ENCODE peak calls at places on chromosomes 6 and 20, in eight cellular contexts. One of them, this sample, is unnamed.

GRCh38 chr6:45376310-45377040 is 1.3 kb downstream of the SUPT3H start:
- DNase-seq in OCI-LY7: no peak
- DNase-seq in MM.1S: no peak
- DNase-seq in GM23338: peak; percentile 48
- DNase-seq in SK-N-SH: no peak
- DNase-seq in HCT116: no peak
- DNase-seq in neural progenitor cell: peak; percentile 29
- DNase-seq in GM23248: peak; percentile 74
- DNase-seq in this sample: no peak

GRCh38 chr20:62023935-62024334 is 41.7 kb downstream of the TAF4 start:
- DNase-seq in OCI-LY7: no peak
- DNase-seq in MM.1S: no peak
- DNase-seq in GM23338: no peak
- DNase-seq in SK-N-SH: no peak
- DNase-seq in HCT116: no peak
- DNase-seq in neural progenitor cell: no peak
- DNase-seq in GM23248: no peak
- DNase-seq in this sample: no peak

GRCh38 chr6:3825851-3826581 is 23.2 kb upstream of the FAM50B start:
- DNase-seq in OCI-LY7: no peak
- DNase-seq in MM.1S: no peak
- DNase-seq in GM23338: no peak
- DNase-seq in SK-N-SH: peak; percentile 72
- DNase-seq in HCT116: peak; percentile 81
- DNase-seq in neural progenitor cell: no peak
- DNase-seq in GM23248: peak; percentile 98
- DNase-seq in this sample: peak; percentile 97

GRCh38 chr6:48472121-48472520 is 361.1 kb upstream of the PTCHD4 start:
- DNase-seq in OCI-LY7: no peak
- DNase-seq in MM.1S: no peak
- DNase-seq in GM23338: no peak
- DNase-seq in SK-N-SH: no peak
- DNase-seq in HCT116: no peak
- DNase-seq in neural progenitor cell: no peak
- DNase-seq in GM23248: no peak
- DNase-seq in this sample: no peak

GRCh38 chr6:159959165-159959975 is 9.5 kb upstream of the IGF2R start:
- DNase-seq in OCI-LY7: no peak
- DNase-seq in MM.1S: no peak
- DNase-seq in GM23338: no peak
- DNase-seq in SK-N-SH: no peak
- DNase-seq in HCT116: no peak
- DNase-seq in neural progenitor cell: no peak
- DNase-seq in GM23248: no peak
- DNase-seq in this sample: no peak

GRCh38 chr6:40373267-40373666 is 213.9 kb downstream of the LRFN2 start:
- DNase-seq in OCI-LY7: no peak
- DNase-seq in MM.1S: no peak
- DNase-seq in GM23338: no peak
- DNase-seq in SK-N-SH: no peak
- DNase-seq in HCT116: no peak
- DNase-seq in neural progenitor cell: no peak
- DNase-seq in GM23248: no peak
- DNase-seq in this sample: no peak

GRCh38 chr6:157151029-157151428 is 172.3 kb downstream of the TMEM242 start:
- DNase-seq in OCI-LY7: no peak
- DNase-seq in MM.1S: no peak
- DNase-seq in GM23338: no peak
- DNase-seq in SK-N-SH: no peak
- DNase-seq in HCT116: no peak
- DNase-seq in neural progenitor cell: no peak
- DNase-seq in GM23248: no peak
- DNase-seq in this sample: no peak

GRCh38 chr20:49713779-49714712 is at the start of gene B4GALT5:
- DNase-seq in OCI-LY7: peak; percentile 93
- DNase-seq in MM.1S: peak; percentile 73
- DNase-seq in GM23338: peak; percentile 95
- DNase-seq in SK-N-SH: peak; percentile 95
- DNase-seq in HCT116: peak; percentile 80
- DNase-seq in neural progenitor cell: peak; percentile 96
- DNase-seq in GM23248: peak; percentile 82
- DNase-seq in this sample: peak; percentile 80

GRCh38 chr6:140462495-140463311 is 1088.3 kb upstream of the CITED2 start:
- DNase-seq in OCI-LY7: no peak
- DNase-seq in MM.1S: no peak
- DNase-seq in GM23338: peak; percentile 62
- DNase-seq in SK-N-SH: no peak
- DNase-seq in HCT116: peak; percentile 35
- DNase-seq in neural progenitor cell: no peak
- DNase-seq in GM23248: peak; percentile 78
- DNase-seq in this sample: peak; percentile 95

DNA sequence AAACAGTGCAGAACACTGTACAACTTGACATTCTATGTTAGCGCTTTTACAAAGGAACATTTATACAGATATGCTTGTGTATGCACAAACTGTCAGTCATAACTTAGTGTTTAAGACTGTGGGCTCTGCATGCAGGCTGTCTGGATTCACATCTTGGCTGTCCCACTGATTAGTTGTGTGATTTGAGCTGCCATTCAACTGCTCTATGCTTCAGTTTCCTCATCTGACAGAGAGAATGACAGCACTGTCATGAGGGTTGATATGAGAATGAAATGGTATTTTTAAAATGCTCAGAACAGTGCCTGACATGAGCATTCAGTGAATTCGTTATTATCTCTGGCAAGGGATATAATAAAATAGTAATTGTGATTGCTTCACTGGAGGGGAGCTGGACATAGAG is 8.7 kb downstream of the SLC25A27 start:
- DNase-seq in OCI-LY7: no peak
- DNase-seq in MM.1S: no peak
- DNase-seq in GM23338: no peak
- DNase-seq in SK-N-SH: no peak
- DNase-seq in HCT116: no peak
- DNase-seq in neural progenitor cell: no peak
- DNase-seq in GM23248: no peak
- DNase-seq in this sample: no peak
- TF ChIP-seq EZH2phosphoT487 in OCI-LY7: no peak
- TF ChIP-seq EZH2phosphoT487 in MM.1S: no peak
- TF ChIP-seq EZH2phosphoT487 in GM23338: no peak
- TF ChIP-seq EZH2phosphoT487 in SK-N-SH: no peak
- TF ChIP-seq EZH2phosphoT487 in HCT116: no peak
- TF ChIP-seq EZH2phosphoT487 in neural progenitor cell: no peak
- TF ChIP-seq EZH2phosphoT487 in GM23248: no peak
- TF ChIP-seq EZH2phosphoT487 in this sample: no peak

GRCh38 chr6:139219271-139219729 is 72.5 kb downstream of the TXLNB start:
- DNase-seq in OCI-LY7: peak; percentile 96
- DNase-seq in MM.1S: peak; percentile 94
- DNase-seq in GM23338: peak; percentile 86
- DNase-seq in SK-N-SH: peak; percentile 47
- DNase-seq in HCT116: peak; percentile 73
- DNase-seq in neural progenitor cell: peak; percentile 91
- DNase-seq in GM23248: peak; percentile 94
- DNase-seq in this sample: peak; percentile 75
- H2AFZ ChIP-seq in OCI-LY7: peak overlapping the region; percentile 63
- H2AFZ ChIP-seq in MM.1S: peak overlapping the region; percentile 67
- H2AFZ ChIP-seq in GM23338: no peak overlapping the region
- H2AFZ ChIP-seq in SK-N-SH: peak overlapping the region; percentile 46
- H2AFZ ChIP-seq in HCT116: peak overlapping the region; percentile 62
- H2AFZ ChIP-seq in neural progenitor cell: peak overlapping the region; percentile 60
- H2AFZ ChIP-seq in GM23248: peak overlapping the region; percentile 81
- H2AFZ ChIP-seq in this sample: peak overlapping the region; percentile 68

DNA sequence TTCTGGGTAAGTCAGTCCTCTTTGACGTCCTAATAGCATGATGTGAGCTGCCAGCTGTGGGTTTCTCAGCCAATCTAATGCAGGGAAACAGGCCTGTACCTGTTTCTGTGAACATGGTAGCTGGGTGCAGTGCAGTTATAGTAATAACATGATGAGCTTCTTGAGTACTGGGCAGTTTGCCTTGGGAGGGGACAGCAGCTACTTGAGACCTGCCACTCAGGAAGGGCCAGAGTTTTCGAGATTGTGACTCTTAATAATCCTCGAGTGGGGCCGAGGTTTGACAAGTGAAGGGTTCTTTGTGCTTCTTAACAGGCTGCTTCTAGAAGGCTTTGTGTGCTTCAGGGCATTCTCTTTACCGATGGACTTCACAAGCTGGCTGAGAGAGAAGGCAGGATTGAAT is 180.1 kb downstream of the JARID2 start:
- DNase-seq in OCI-LY7: no peak
- DNase-seq in MM.1S: no peak
- DNase-seq in GM23338: no peak
- DNase-seq in SK-N-SH: no peak
- DNase-seq in HCT116: no peak
- DNase-seq in neural progenitor cell: no peak
- DNase-seq in GM23248: no peak
- DNase-seq in this sample: no peak
- H3K4me1 ChIP-seq in OCI-LY7: peaks cover 10% of the 10 kb centered on the region
- H3K4me1 ChIP-seq in MM.1S: peaks cover 9% of the 10 kb centered on the region
- H3K4me1 ChIP-seq in GM23338: peaks cover 97% of the 10 kb centered on the region
- H3K4me1 ChIP-seq in SK-N-SH: peaks cover 14% of the 10 kb centered on the region
- H3K4me1 ChIP-seq in HCT116: no peaks in the 10 kb centered on the region
- H3K4me1 ChIP-seq in neural progenitor cell: peaks cover 48% of the 10 kb centered on the region
- H3K4me1 ChIP-seq in GM23248: peaks cover 23% of the 10 kb centered on the region
- H3K4me1 ChIP-seq in this sample: peaks cover 13% of the 10 kb centered on the region

GRCh38 chr6:14117158-14118090 is at the start of gene CD83:
- DNase-seq in OCI-LY7: peak; percentile 89
- DNase-seq in MM.1S: peak; percentile 69
- DNase-seq in GM23338: peak; percentile 84
- DNase-seq in SK-N-SH: peak; percentile 99
- DNase-seq in HCT116: peak; percentile 6
- DNase-seq in neural progenitor cell: peak; percentile 75
- DNase-seq in GM23248: peak; percentile 69
- DNase-seq in this sample: peak; percentile 72
- TF ChIP-seq EZH2phosphoT487 in OCI-LY7: no peak
- TF ChIP-seq EZH2phosphoT487 in MM.1S: no peak
- TF ChIP-seq EZH2phosphoT487 in GM23338: no peak
- TF ChIP-seq EZH2phosphoT487 in SK-N-SH: no peak
- TF ChIP-seq EZH2phosphoT487 in HCT116: no peak
- TF ChIP-seq EZH2phosphoT487 in neural progenitor cell: no peak
- TF ChIP-seq EZH2phosphoT487 in GM23248: no peak
- TF ChIP-seq EZH2phosphoT487 in this sample: no peak

GRCh38 chr20:51138576-51138975 is 115.7 kb upstream of the KCNG1 start:
- DNase-seq in OCI-LY7: no peak
- DNase-seq in MM.1S: no peak
- DNase-seq in GM23338: no peak
- DNase-seq in SK-N-SH: no peak
- DNase-seq in HCT116: no peak
- DNase-seq in neural progenitor cell: no peak
- DNase-seq in GM23248: no peak
- DNase-seq in this sample: no peak

GRCh38 chr20:51134405-51134804 is 111.5 kb upstream of the KCNG1 start:
- DNase-seq in OCI-LY7: no peak
- DNase-seq in MM.1S: no peak
- DNase-seq in GM23338: no peak
- DNase-seq in SK-N-SH: no peak
- DNase-seq in HCT116: no peak
- DNase-seq in neural progenitor cell: no peak
- DNase-seq in GM23248: no peak
- DNase-seq in this sample: no peak

GRCh38 chr20:51137461-51137860 is 114.6 kb upstream of the KCNG1 start:
- DNase-seq in OCI-LY7: no peak
- DNase-seq in MM.1S: no peak
- DNase-seq in GM23338: no peak
- DNase-seq in SK-N-SH: no peak
- DNase-seq in HCT116: no peak
- DNase-seq in neural progenitor cell: no peak
- DNase-seq in GM23248: no peak
- DNase-seq in this sample: no peak

GRCh38 chr20:51136326-51136725 is 113.4 kb upstream of the KCNG1 start:
- DNase-seq in OCI-LY7: no peak
- DNase-seq in MM.1S: no peak
- DNase-seq in GM23338: no peak
- DNase-seq in SK-N-SH: no peak
- DNase-seq in HCT116: no peak
- DNase-seq in neural progenitor cell: no peak
- DNase-seq in GM23248: no peak
- DNase-seq in this sample: peak; percentile 38

GRCh38 chr20:51135926-51136325 is 113.0 kb upstream of the KCNG1 start:
- DNase-seq in OCI-LY7: no peak
- DNase-seq in MM.1S: no peak
- DNase-seq in GM23338: no peak
- DNase-seq in SK-N-SH: no peak
- DNase-seq in HCT116: no peak
- DNase-seq in neural progenitor cell: no peak
- DNase-seq in GM23248: no peak
- DNase-seq in this sample: no peak
- H2AFZ ChIP-seq in OCI-LY7: no peak overlapping the region
- H2AFZ ChIP-seq in MM.1S: peak overlapping the region; percentile 28
- H2AFZ ChIP-seq in GM23338: no peak overlapping the region
- H2AFZ ChIP-seq in SK-N-SH: no peak overlapping the region
- H2AFZ ChIP-seq in HCT116: no peak overlapping the region
- H2AFZ ChIP-seq in neural progenitor cell: no peak overlapping the region
- H2AFZ ChIP-seq in GM23248: no peak overlapping the region
- H2AFZ ChIP-seq in this sample: no peak overlapping the region

DNA sequence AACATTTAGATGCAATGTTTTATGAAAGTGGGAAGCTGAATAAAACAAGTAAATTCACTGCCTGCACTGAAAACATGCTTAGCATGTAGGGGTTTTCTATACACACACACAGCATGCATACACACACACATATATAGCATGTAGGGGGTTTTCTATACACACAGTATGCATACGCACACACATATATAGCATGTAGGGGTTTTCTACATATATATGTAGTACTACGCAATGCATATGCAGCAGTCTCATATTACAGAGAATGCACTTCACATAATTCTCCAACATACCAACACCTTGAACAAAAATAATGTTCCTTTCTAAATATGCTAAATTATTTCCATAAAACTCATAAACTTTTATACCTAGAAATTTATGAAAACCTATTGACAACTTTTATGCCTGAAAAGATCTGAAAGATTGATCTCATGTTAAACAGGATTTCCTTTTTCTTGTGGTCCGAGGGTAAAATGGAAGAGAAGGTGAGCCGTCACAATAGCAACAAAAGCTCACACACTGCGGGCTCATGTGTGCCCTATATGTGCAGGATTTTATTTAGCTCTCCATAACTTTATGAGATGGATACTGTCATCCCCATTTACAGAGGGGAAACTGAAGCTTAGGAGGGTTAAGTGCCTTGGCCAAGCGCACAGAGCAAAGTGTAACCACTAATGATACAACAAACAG is 81.9 kb upstream of the TULP1 start:
- DNase-seq in OCI-LY7: no peak
- DNase-seq in MM.1S: no peak
- DNase-seq in GM23338: no peak
- DNase-seq in SK-N-SH: no peak
- DNase-seq in HCT116: no peak
- DNase-seq in neural progenitor cell: no peak
- DNase-seq in GM23248: no peak
- DNase-seq in this sample: no peak
- H3K4me1 ChIP-seq in OCI-LY7: no peaks in the 10 kb centered on the region
- H3K4me1 ChIP-seq in MM.1S: no peaks in the 10 kb centered on the region
- H3K4me1 ChIP-seq in GM23338: peaks cover 13% of the 10 kb centered on the region
- H3K4me1 ChIP-seq in SK-N-SH: peaks cover 26% of the 10 kb centered on the region
- H3K4me1 ChIP-seq in HCT116: peaks cover 59% of the 10 kb centered on the region
- H3K4me1 ChIP-seq in neural progenitor cell: no peaks in the 10 kb centered on the region
- H3K4me1 ChIP-seq in GM23248: peaks cover 12% of the 10 kb centered on the region
- H3K4me1 ChIP-seq in this sample: peaks cover 31% of the 10 kb centered on the region

GRCh38 chr6:166443166-166443565 is 60.4 kb upstream of the MPC1 start:
- DNase-seq in OCI-LY7: no peak
- DNase-seq in MM.1S: no peak
- DNase-seq in GM23338: no peak
- DNase-seq in SK-N-SH: no peak
- DNase-seq in HCT116: no peak
- DNase-seq in neural progenitor cell: no peak
- DNase-seq in GM23248: no peak
- DNase-seq in this sample: no peak
- TF ChIP-seq EZH2phosphoT487 in OCI-LY7: no peak
- TF ChIP-seq EZH2phosphoT487 in MM.1S: no peak
- TF ChIP-seq EZH2phosphoT487 in GM23338: no peak
- TF ChIP-seq EZH2phosphoT487 in SK-N-SH: no peak
- TF ChIP-seq EZH2phosphoT487 in HCT116: no peak
- TF ChIP-seq EZH2phosphoT487 in neural progenitor cell: no peak
- TF ChIP-seq EZH2phosphoT487 in GM23248: no peak
- TF ChIP-seq EZH2phosphoT487 in this sample: no peak